ENCODE peak calls at places on chromosomes 16 and 17, in six cellular contexts. W is ascending aorta, E is GM23338, C is transverse colon, U is astrocyte, B is thyroid gland. L is an unnamed sample.

GRCh38 chr16:89089142-89089541 is 4.5 kb upstream of the ACSF3 start:
- DNase-seq in E (peak; percentile 53), U (no peak), W (no peak), C (no peak), B (no peak), L (no peak)

GRCh38 chr16:81466351-81466960 is 21.8 kb downstream of the CMIP start:
- DNase-seq in E (no peak), W (no peak), C (no peak), B (no peak), U (peak; percentile 55), L (no peak)

GRCh38 chr17:19573075-19573474 is 39.4 kb downstream of the SLC47A1 start:
- DNase-seq in U (peak; percentile 61), E (no peak), C (no peak), W (no peak), B (no peak), L (no peak)

GRCh38 chr17:41639492-41640473 is 15.4 kb upstream of the KRT17 start:
- DNase-seq in C (no peak), W (no peak), E (no peak), B (no peak), U (peak; percentile 53), L (no peak)

GRCh38 chr17:44941712-44942331 is 5.8 kb downstream of the KIF18B start:
- DNase-seq in U (no peak), B (no peak), C (no peak), W (no peak), E (no peak), L (no peak)

GRCh38 chr16:36336-36984 is 16.9 kb downstream of the POLR3K start:
- DNase-seq in B (no peak), U (no peak), W (no peak), C (no peak), E (peak; percentile 0), L (no peak)

GRCh38 chr17:17021194-17021863 is 20.9 kb upstream of the MPRIP start:
- DNase-seq in U (peak; percentile 63), E (no peak), W (no peak), C (peak; percentile 54), B (peak; percentile 24), L (peak; percentile 74)

GRCh38 chr16:28186752-28187151 is 25.0 kb downstream of the XPO6 start:
- DNase-seq in B (no peak), C (no peak), E (no peak), U (peak; percentile 38), W (no peak), L (no peak)

GRCh38 chr16:77434365-77435239 is at the start of gene ADAMTS18:
- DNase-seq in U (no peak), C (no peak), B (no peak), E (peak; percentile 72), W (no peak), L (peak; percentile 55)

GRCh38 chr17:12415031-12415430 is 250.7 kb upstream of the MYOCD start:
- DNase-seq in W (no peak), U (peak; percentile 69), E (peak; percentile 56), C (no peak), B (no peak), L (no peak)

GRCh38 chr17:61560071-61560470 is 30.9 kb downstream of the NACA2 start:
- DNase-seq in B (no peak), U (no peak), C (no peak), E (no peak), W (no peak), L (no peak)

GRCh38 chr17:68431661-68432071 is 25.6 kb downstream of the WIPI1 start:
- DNase-seq in B (peak; percentile 70), W (no peak), U (no peak), E (peak; percentile 79), C (no peak), L (no peak)

GRCh38 chr17:82978765-82979349 is 100.6 kb upstream of the METRNL start:
- DNase-seq in U (no peak), E (no peak), W (no peak), C (no peak), B (no peak), L (no peak)

GRCh38 chr16:25613931-25614330 is 77.8 kb upstream of the HS3ST4 start:
- DNase-seq in C (no peak), B (no peak), W (no peak), E (no peak), U (no peak), L (no peak)

GRCh38 chr16:7013990-7014389 is 318.7 kb upstream of the RBFOX1 start:
- DNase-seq in E (peak; percentile 23), B (no peak), U (no peak), C (no peak), W (no peak), L (no peak)

GRCh38 chr17:76272541-76273434 is 7.6 kb downstream of the UBALD2 start:
- DNase-seq in U (no peak), W (no peak), C (no peak), B (no peak), E (no peak), L (peak; percentile 60)

GRCh38 chr16:76293980-76294690 is 16.9 kb downstream of the CNTNAP4 start:
- DNase-seq in B (no peak), E (no peak), W (no peak), U (no peak), C (no peak), L (no peak)

GRCh38 chr16:2912330-2913199 is 834 bp downstream of the FLYWCH1 start:
- DNase-seq in C (peak; percentile 51), W (no peak), B (peak; percentile 28), E (peak; percentile 56), U (peak; percentile 72), L (no peak)

GRCh38 chr17:37671813-37672544 is 28.7 kb upstream of the DDX52 start:
- DNase-seq in E (no peak), W (no peak), U (peak; percentile 89), C (no peak), B (no peak), L (no peak)

GRCh38 chr16:17281052-17281451 is 189.7 kb downstream of the XYLT1 start:
- DNase-seq in E (no peak), U (no peak), C (no peak), B (no peak), W (no peak), L (no peak)
- H3K27me3 ChIP-seq in E (no peaks in the 10 kb centered on the region), U (no peaks in the 10 kb centered on the region), C (no peaks in the 10 kb centered on the region), B (no peaks in the 10 kb centered on the region), W (no peaks in the 10 kb centered on the region), L (no peaks in the 10 kb centered on the region)

GRCh38 chr17:50139185-50139783 is 9.3 kb upstream of the SAMD14 start:
- DNase-seq in B (no peak), C (no peak), U (no peak), E (no peak), W (no peak), L (no peak)

GRCh38 chr17:50141026-50141749 is 9.3 kb downstream of the PPP1R9B start:
- DNase-seq in E (no peak), B (no peak), U (no peak), C (no peak), W (no peak), L (peak; percentile 56)

GRCh38 chr17:50137050-50137449 is 7.1 kb upstream of the SAMD14 start:
- DNase-seq in E (no peak), W (no peak), C (no peak), U (no peak), B (no peak), L (no peak)

GRCh38 chr17:50141750-50142119 is 8.7 kb downstream of the PPP1R9B start:
- DNase-seq in B (no peak), E (no peak), W (no peak), U (no peak), C (no peak), L (peak; percentile 15)

GRCh38 chr17:50139950-50140885 is 10.3 kb upstream of the SAMD14 start:
- DNase-seq in C (peak; percentile 85), W (no peak), B (peak; percentile 66), U (peak; percentile 46), E (peak; percentile 92), L (peak; percentile 89)
- H3K27ac ChIP-seq in C (no peak overlapping the region), W (peak overlapping the region; percentile 50), B (no peak overlapping the region), U (no peak overlapping the region), E (no peak overlapping the region), L (no peak overlapping the region)

GRCh38 chr16:71426069-71426879 is 15.6 kb downstream of the TLE7 start:
- DNase-seq in U (peak; percentile 87), E (peak; percentile 95), W (no peak), C (peak; percentile 23), B (peak; percentile 30), L (peak; percentile 56)

GRCh38 chr16:71428883-71429282 is 13.0 kb downstream of the TLE7 start:
- DNase-seq in W (no peak), C (no peak), E (no peak), B (no peak), U (no peak), L (no peak)

GRCh38 chr16:71429581-71429980 is 12.3 kb downstream of the TLE7 start:
- DNase-seq in U (no peak), B (no peak), W (no peak), C (no peak), E (no peak), L (no peak)

GRCh38 chr16:71426880-71427615 is 14.8 kb downstream of the TLE7 start:
- DNase-seq in B (no peak), U (no peak), C (no peak), W (no peak), E (no peak), L (no peak)

GRCh38 chr16:71428385-71428784 is 13.5 kb downstream of the TLE7 start:
- DNase-seq in B (no peak), E (no peak), C (no peak), W (no peak), U (no peak), L (no peak)
- H3K27me3 ChIP-seq in B (no peaks in the 10 kb centered on the region), E (peaks cover 10% of the 10 kb centered on the region), C (peaks cover 48% of the 10 kb centered on the region), W (no peaks in the 10 kb centered on the region), U (peaks cover 3% of the 10 kb centered on the region), L (no peaks in the 10 kb centered on the region)

DNA sequence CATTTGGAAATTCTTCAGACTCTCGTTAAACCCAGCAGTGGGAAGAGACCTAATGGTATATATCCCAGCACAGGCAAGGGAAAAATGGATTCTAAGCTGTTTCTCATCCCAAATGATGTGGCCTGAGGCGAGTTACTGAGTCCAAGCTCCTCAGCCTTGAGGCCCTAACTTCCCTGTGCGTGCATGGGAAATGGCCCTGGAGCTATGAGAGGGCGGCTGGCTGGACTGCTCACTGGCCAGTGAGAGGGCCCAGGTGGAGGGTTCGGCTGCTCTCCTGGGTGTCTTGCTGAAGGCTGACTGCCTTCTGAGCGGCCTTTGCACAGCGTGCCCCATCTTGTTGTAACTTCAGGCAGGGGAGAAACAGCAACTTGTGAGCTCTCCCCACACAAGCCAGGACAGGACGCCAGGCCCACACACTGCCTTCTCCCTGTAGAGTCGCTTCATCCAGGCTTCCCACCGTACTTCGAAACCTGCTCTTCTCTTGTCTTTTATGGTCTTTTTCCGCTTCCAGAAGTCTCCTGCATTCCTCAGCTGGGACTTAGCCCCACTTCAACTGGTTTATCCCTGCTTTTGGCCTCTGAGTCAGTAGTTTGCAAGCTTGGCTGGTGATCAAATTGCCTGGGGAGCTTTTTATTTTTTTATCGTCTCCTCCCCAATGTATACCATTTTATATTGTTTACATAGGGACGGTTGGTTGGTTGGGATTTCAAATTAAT is 13.3 kb downstream of the CDH3 start:
- DNase-seq in C (no peak), U (peak; percentile 84), E (no peak), W (no peak), B (peak; percentile 55), L (no peak)
- H3K27ac ChIP-seq in C (no peak overlapping the region), U (peak overlapping the region; percentile 48), E (peak overlapping the region; percentile 50), W (no peak overlapping the region), B (peak overlapping the region; percentile 61), L (no peak overlapping the region)

L was measured in pancreas.